ENCODE peak calls at places on chromosomes 7 and 10, in nine cellular contexts. One of them, this sample, is unnamed.

GRCh38 chr7:120941064-120941463 is 9.5 kb upstream of the ING3 start:
- DNase-seq in MCF 10A: peak; percentile 16
- DNase-seq in RWPE1: no peak
- DNase-seq in choroid plexus epithelial cell: peak; percentile 31
- DNase-seq in lower leg skin: no peak
- DNase-seq in progenitor cell of endocrine pancreas: no peak
- DNase-seq in thoracic aorta: no peak
- DNase-seq in nephron progenitor cell: no peak
- DNase-seq in WERI-Rb-1: no peak
- DNase-seq in this sample: no peak

GRCh38 chr10:70478191-70479160 is at the start of gene PALD1:
- DNase-seq in MCF 10A: peak; percentile 48
- DNase-seq in RWPE1: peak; percentile 56
- DNase-seq in choroid plexus epithelial cell: peak; percentile 12
- DNase-seq in lower leg skin: peak; percentile 94
- DNase-seq in progenitor cell of endocrine pancreas: peak; percentile 31
- DNase-seq in thoracic aorta: no peak
- DNase-seq in nephron progenitor cell: peak; percentile 81
- DNase-seq in WERI-Rb-1: peak; percentile 55
- DNase-seq in this sample: no peak

GRCh38 chr7:6359021-6359420 is 86.6 kb upstream of the CYTH3 start:
- DNase-seq in MCF 10A: no peak
- DNase-seq in RWPE1: no peak
- DNase-seq in choroid plexus epithelial cell: no peak
- DNase-seq in lower leg skin: no peak
- DNase-seq in progenitor cell of endocrine pancreas: no peak
- DNase-seq in thoracic aorta: no peak
- DNase-seq in nephron progenitor cell: no peak
- DNase-seq in WERI-Rb-1: no peak
- DNase-seq in this sample: no peak

GRCh38 chr10:132328738-132329137 is 3.3 kb upstream of the LRRC27 start:
- DNase-seq in MCF 10A: no peak
- DNase-seq in RWPE1: no peak
- DNase-seq in choroid plexus epithelial cell: no peak
- DNase-seq in lower leg skin: no peak
- DNase-seq in progenitor cell of endocrine pancreas: no peak
- DNase-seq in thoracic aorta: no peak
- DNase-seq in nephron progenitor cell: no peak
- DNase-seq in WERI-Rb-1: no peak
- DNase-seq in this sample: no peak

GRCh38 chr7:25149844-25150243 is 24.8 kb upstream of the CYCS start:
- DNase-seq in MCF 10A: no peak
- DNase-seq in RWPE1: no peak
- DNase-seq in choroid plexus epithelial cell: no peak
- DNase-seq in lower leg skin: no peak
- DNase-seq in progenitor cell of endocrine pancreas: no peak
- DNase-seq in thoracic aorta: no peak
- DNase-seq in nephron progenitor cell: no peak
- DNase-seq in WERI-Rb-1: no peak
- DNase-seq in this sample: no peak

GRCh38 chr10:7409732-7410168 is 1.1 kb downstream of the SFMBT2 start:
- DNase-seq in MCF 10A: peak; percentile 20
- DNase-seq in RWPE1: peak; percentile 10
- DNase-seq in choroid plexus epithelial cell: no peak
- DNase-seq in lower leg skin: no peak
- DNase-seq in progenitor cell of endocrine pancreas: no peak
- DNase-seq in thoracic aorta: no peak
- DNase-seq in nephron progenitor cell: peak; percentile 28
- DNase-seq in WERI-Rb-1: no peak
- DNase-seq in this sample: no peak

GRCh38 chr7:138668197-138668596 is 33.0 kb downstream of the SVOPL start:
- DNase-seq in MCF 10A: no peak
- DNase-seq in RWPE1: no peak
- DNase-seq in choroid plexus epithelial cell: no peak
- DNase-seq in lower leg skin: no peak
- DNase-seq in progenitor cell of endocrine pancreas: no peak
- DNase-seq in thoracic aorta: no peak
- DNase-seq in nephron progenitor cell: no peak
- DNase-seq in WERI-Rb-1: no peak
- DNase-seq in this sample: no peak

GRCh38 chr7:133081605-133082389 is at the start of gene CHCHD3:
- DNase-seq in MCF 10A: peak; percentile 99
- DNase-seq in RWPE1: peak; percentile 97
- DNase-seq in choroid plexus epithelial cell: peak; percentile 99
- DNase-seq in lower leg skin: peak; percentile 99
- DNase-seq in progenitor cell of endocrine pancreas: peak; percentile 95
- DNase-seq in thoracic aorta: peak; percentile 94
- DNase-seq in nephron progenitor cell: peak; percentile 94
- DNase-seq in WERI-Rb-1: peak; percentile 99
- DNase-seq in this sample: peak; percentile 93

GRCh38 chr7:45919947-45920542 is 1.0 kb downstream of the IGFBP3 start:
- DNase-seq in MCF 10A: no peak
- DNase-seq in RWPE1: no peak
- DNase-seq in choroid plexus epithelial cell: no peak
- DNase-seq in lower leg skin: no peak
- DNase-seq in progenitor cell of endocrine pancreas: no peak
- DNase-seq in thoracic aorta: no peak
- DNase-seq in nephron progenitor cell: no peak
- DNase-seq in WERI-Rb-1: no peak
- DNase-seq in this sample: no peak

GRCh38 chr7:81002471-81002870 is 83.6 kb upstream of the SEMA3C start:
- DNase-seq in MCF 10A: no peak
- DNase-seq in RWPE1: no peak
- DNase-seq in choroid plexus epithelial cell: no peak
- DNase-seq in lower leg skin: no peak
- DNase-seq in progenitor cell of endocrine pancreas: no peak
- DNase-seq in thoracic aorta: no peak
- DNase-seq in nephron progenitor cell: no peak
- DNase-seq in WERI-Rb-1: no peak
- DNase-seq in this sample: no peak

GRCh38 chr10:131920693-131921092 is 19.9 kb downstream of the PPP2R2D start:
- DNase-seq in MCF 10A: no peak
- DNase-seq in RWPE1: no peak
- DNase-seq in choroid plexus epithelial cell: no peak
- DNase-seq in lower leg skin: no peak
- DNase-seq in progenitor cell of endocrine pancreas: no peak
- DNase-seq in thoracic aorta: no peak
- DNase-seq in nephron progenitor cell: no peak
- DNase-seq in WERI-Rb-1: no peak
- DNase-seq in this sample: no peak

GRCh38 chr10:7412482-7413251 is 1.8 kb upstream of the SFMBT2 start:
- DNase-seq in MCF 10A: no peak
- DNase-seq in RWPE1: no peak
- DNase-seq in choroid plexus epithelial cell: no peak
- DNase-seq in lower leg skin: peak; percentile 88
- DNase-seq in progenitor cell of endocrine pancreas: peak; percentile 26
- DNase-seq in thoracic aorta: no peak
- DNase-seq in nephron progenitor cell: peak; percentile 68
- DNase-seq in WERI-Rb-1: no peak
- DNase-seq in this sample: no peak

GRCh38 chr7:142556745-142557144 is 192.5 kb upstream of the PRSS1 start:
- DNase-seq in MCF 10A: peak; percentile 97
- DNase-seq in RWPE1: peak; percentile 89
- DNase-seq in choroid plexus epithelial cell: peak; percentile 98
- DNase-seq in lower leg skin: peak; percentile 87
- DNase-seq in progenitor cell of endocrine pancreas: no peak
- DNase-seq in thoracic aorta: no peak
- DNase-seq in nephron progenitor cell: no peak
- DNase-seq in WERI-Rb-1: no peak
- DNase-seq in this sample: no peak

GRCh38 chr10:17092986-17093803 is 36.4 kb downstream of the CUBN start:
- DNase-seq in MCF 10A: no peak
- DNase-seq in RWPE1: no peak
- DNase-seq in choroid plexus epithelial cell: no peak
- DNase-seq in lower leg skin: no peak
- DNase-seq in progenitor cell of endocrine pancreas: no peak
- DNase-seq in thoracic aorta: no peak
- DNase-seq in nephron progenitor cell: no peak
- DNase-seq in WERI-Rb-1: no peak
- DNase-seq in this sample: no peak

GRCh38 chr10:60372436-60372835 is 17.2 kb downstream of the ANK3 start:
- DNase-seq in MCF 10A: no peak
- DNase-seq in RWPE1: no peak
- DNase-seq in choroid plexus epithelial cell: no peak
- DNase-seq in lower leg skin: no peak
- DNase-seq in progenitor cell of endocrine pancreas: no peak
- DNase-seq in thoracic aorta: no peak
- DNase-seq in nephron progenitor cell: no peak
- DNase-seq in WERI-Rb-1: no peak
- DNase-seq in this sample: no peak

GRCh38 chr10:30756896-30757295 is 127.3 kb upstream of the LYZL2 start:
- DNase-seq in MCF 10A: no peak
- DNase-seq in RWPE1: no peak
- DNase-seq in choroid plexus epithelial cell: no peak
- DNase-seq in lower leg skin: no peak
- DNase-seq in progenitor cell of endocrine pancreas: no peak
- DNase-seq in thoracic aorta: no peak
- DNase-seq in nephron progenitor cell: no peak
- DNase-seq in WERI-Rb-1: no peak
- DNase-seq in this sample: no peak
- TF ChIP-seq CTCF in MCF 10A: no peak
- TF ChIP-seq CTCF in RWPE1: no peak
- TF ChIP-seq CTCF in choroid plexus epithelial cell: no peak
- TF ChIP-seq CTCF in lower leg skin: no peak
- TF ChIP-seq CTCF in progenitor cell of endocrine pancreas: no peak
- TF ChIP-seq CTCF in thoracic aorta: no peak
- TF ChIP-seq CTCF in nephron progenitor cell: no peak
- TF ChIP-seq CTCF in WERI-Rb-1: no peak
- TF ChIP-seq CTCF in this sample: no peak

GRCh38 chr7:125675628-125676027 is 746.0 kb upstream of the POT1 start:
- DNase-seq in MCF 10A: no peak
- DNase-seq in RWPE1: no peak
- DNase-seq in choroid plexus epithelial cell: no peak
- DNase-seq in lower leg skin: no peak
- DNase-seq in progenitor cell of endocrine pancreas: no peak
- DNase-seq in thoracic aorta: no peak
- DNase-seq in nephron progenitor cell: no peak
- DNase-seq in WERI-Rb-1: no peak
- DNase-seq in this sample: no peak

GRCh38 chr7:125675169-125675568 is 745.5 kb upstream of the POT1 start:
- DNase-seq in MCF 10A: no peak
- DNase-seq in RWPE1: no peak
- DNase-seq in choroid plexus epithelial cell: no peak
- DNase-seq in lower leg skin: no peak
- DNase-seq in progenitor cell of endocrine pancreas: no peak
- DNase-seq in thoracic aorta: no peak
- DNase-seq in nephron progenitor cell: no peak
- DNase-seq in WERI-Rb-1: no peak
- DNase-seq in this sample: no peak

GRCh38 chr7:125668321-125668993 is 738.8 kb upstream of the POT1 start:
- DNase-seq in MCF 10A: no peak
- DNase-seq in RWPE1: no peak
- DNase-seq in choroid plexus epithelial cell: peak; percentile 24
- DNase-seq in lower leg skin: no peak
- DNase-seq in progenitor cell of endocrine pancreas: no peak
- DNase-seq in thoracic aorta: no peak
- DNase-seq in nephron progenitor cell: no peak
- DNase-seq in WERI-Rb-1: no peak
- DNase-seq in this sample: no peak

DNA sequence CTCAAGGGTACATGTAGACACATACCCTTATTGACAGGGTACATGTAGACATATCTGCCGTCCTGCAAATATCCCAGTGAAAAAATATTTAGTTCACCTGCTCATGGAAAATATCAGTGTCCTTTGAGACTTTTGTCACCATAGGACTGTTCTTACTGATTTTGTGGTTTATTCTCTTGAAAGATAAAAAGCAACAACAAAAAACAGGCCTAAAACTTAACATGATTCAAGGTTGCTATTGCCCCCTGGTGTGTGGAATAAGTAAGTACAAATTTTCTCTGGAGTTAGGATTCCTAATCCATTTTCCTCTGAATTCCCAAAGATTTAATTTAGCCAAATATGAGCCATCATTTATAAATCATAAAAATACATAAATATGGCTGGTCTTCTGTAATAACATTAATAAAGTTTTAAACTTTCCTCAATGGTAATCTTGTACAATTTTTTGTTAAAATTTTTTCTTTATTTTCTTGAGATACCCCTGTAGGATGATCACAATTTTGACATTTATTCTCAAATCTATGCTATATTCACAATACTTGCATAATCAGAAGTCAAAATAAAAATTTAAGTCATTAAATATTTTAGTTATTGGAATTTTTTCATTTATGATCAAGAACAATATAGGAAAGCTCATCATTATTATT is 741.4 kb upstream of the POT1 start:
- DNase-seq in MCF 10A: peak; percentile 57
- DNase-seq in RWPE1: peak; percentile 3
- DNase-seq in choroid plexus epithelial cell: peak; percentile 74
- DNase-seq in lower leg skin: no peak
- DNase-seq in progenitor cell of endocrine pancreas: no peak
- DNase-seq in thoracic aorta: no peak
- DNase-seq in nephron progenitor cell: no peak
- DNase-seq in WERI-Rb-1: no peak
- DNase-seq in this sample: no peak
- TF ChIP-seq CTCF in MCF 10A: peak; percentile 74
- TF ChIP-seq CTCF in RWPE1: peak; percentile 70
- TF ChIP-seq CTCF in choroid plexus epithelial cell: peak; percentile 69
- TF ChIP-seq CTCF in lower leg skin: no peak
- TF ChIP-seq CTCF in progenitor cell of endocrine pancreas: peak; percentile 78
- TF ChIP-seq CTCF in thoracic aorta: peak; percentile 17
- TF ChIP-seq CTCF in nephron progenitor cell: peak; percentile 65
- TF ChIP-seq CTCF in WERI-Rb-1: peak; percentile 33
- TF ChIP-seq CTCF in this sample: no peak

DNA sequence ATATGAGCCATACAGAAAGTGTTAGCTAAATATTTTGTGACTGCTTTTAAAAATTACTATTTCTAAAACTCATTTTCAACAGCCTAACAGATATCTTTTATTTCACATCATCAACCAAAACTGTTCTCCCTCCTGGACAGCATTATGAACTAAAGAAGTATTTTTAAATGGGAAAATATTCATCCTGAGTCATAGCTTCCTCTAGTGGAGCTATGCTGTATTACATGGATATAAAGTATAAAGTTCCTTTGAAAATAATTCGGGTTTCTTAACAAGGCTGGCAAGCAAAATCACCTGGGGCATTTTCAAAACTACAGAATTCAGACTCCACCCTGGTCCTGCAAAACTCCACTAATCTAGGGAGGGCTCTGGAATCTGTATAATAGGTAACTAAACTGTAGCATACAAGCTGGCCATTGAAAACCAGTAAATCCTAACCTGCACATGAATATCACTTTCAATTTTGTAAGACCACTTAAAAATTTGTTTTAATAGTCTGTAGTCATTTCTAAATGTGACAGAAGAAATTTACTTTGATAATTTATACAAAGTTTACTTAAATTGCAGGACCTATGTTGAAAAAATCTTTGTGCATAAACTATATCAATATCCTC is 53.5 kb downstream of the SCIN start:
- DNase-seq in MCF 10A: peak; percentile 47
- DNase-seq in RWPE1: peak; percentile 26
- DNase-seq in choroid plexus epithelial cell: peak; percentile 54
- DNase-seq in lower leg skin: no peak
- DNase-seq in progenitor cell of endocrine pancreas: no peak
- DNase-seq in thoracic aorta: no peak
- DNase-seq in nephron progenitor cell: no peak
- DNase-seq in WERI-Rb-1: no peak
- DNase-seq in this sample: no peak
- TF ChIP-seq CTCF in MCF 10A: peak; percentile 62
- TF ChIP-seq CTCF in RWPE1: peak; percentile 89
- TF ChIP-seq CTCF in choroid plexus epithelial cell: peak; percentile 79
- TF ChIP-seq CTCF in lower leg skin: no peak
- TF ChIP-seq CTCF in progenitor cell of endocrine pancreas: peak; percentile 74
- TF ChIP-seq CTCF in thoracic aorta: peak; percentile 60
- TF ChIP-seq CTCF in nephron progenitor cell: peak; percentile 70
- TF ChIP-seq CTCF in WERI-Rb-1: peak; percentile 12
- TF ChIP-seq CTCF in this sample: no peak

GRCh38 chr10:105409370-105409769 is 768.3 kb downstream of the SORCS3 start:
- DNase-seq in MCF 10A: no peak
- DNase-seq in RWPE1: no peak
- DNase-seq in choroid plexus epithelial cell: no peak
- DNase-seq in lower leg skin: no peak
- DNase-seq in progenitor cell of endocrine pancreas: no peak
- DNase-seq in thoracic aorta: no peak
- DNase-seq in nephron progenitor cell: no peak
- DNase-seq in WERI-Rb-1: no peak
- DNase-seq in this sample: no peak
- TF ChIP-seq CTCF in MCF 10A: no peak
- TF ChIP-seq CTCF in RWPE1: no peak
- TF ChIP-seq CTCF in choroid plexus epithelial cell: no peak
- TF ChIP-seq CTCF in lower leg skin: no peak
- TF ChIP-seq CTCF in progenitor cell of endocrine pancreas: no peak
- TF ChIP-seq CTCF in thoracic aorta: no peak
- TF ChIP-seq CTCF in nephron progenitor cell: no peak
- TF ChIP-seq CTCF in WERI-Rb-1: no peak
- TF ChIP-seq CTCF in this sample: no peak

This sample was measured in CD4-positive, alpha-beta T cell.